ENCODE peak calls at places on chromosomes 16 and 17, in ten cellular contexts. I is neural crest cell, H is nephron progenitor cell, P is dorsolateral prefrontal cortex, V is NCI-H2081, F is brain microvascular endothelial cell, S is iris pigment epithelial cell, G is GM23338, N is Ammon's horn, U is left colon. B is an unnamed sample.

GRCh38 chr16:3819741-3820724 is 60.5 kb downstream of the CREBBP start:
- DNase-seq in P (no peak), U (no peak), N (peak; percentile 18), H (no peak), F (peak; percentile 95), S (peak; percentile 96), G (no peak), I (no peak), V (peak; percentile 98), B (no peak)

GRCh38 chr17:50261051-50261915 is 13.0 kb upstream of the TMEM92 start:
- DNase-seq in V (no peak), U (peak; percentile 19), F (no peak), H (no peak), I (no peak), S (no peak), N (no peak), G (no peak), P (peak; percentile 25), B (no peak)

GRCh38 chr16:80718480-80719220 is 85.7 kb downstream of the CDYL2 start:
- DNase-seq in H (no peak), G (peak; percentile 32), V (no peak), P (no peak), N (no peak), U (no peak), S (peak; percentile 31), F (peak; percentile 39), I (no peak), B (peak; percentile 22)

GRCh38 chr16:77660311-77660710 is 62.0 kb upstream of the NUDT7 start:
- DNase-seq in V (no peak), U (no peak), H (no peak), G (peak; percentile 74), F (peak; percentile 40), P (no peak), I (no peak), S (peak; percentile 70), N (peak; percentile 45), B (no peak)

GRCh38 chr17:73550561-73550960 is 93.7 kb downstream of the SDK2 start:
- DNase-seq in I (no peak), P (no peak), N (no peak), G (no peak), V (no peak), U (no peak), H (no peak), F (no peak), S (no peak), B (no peak)

GRCh38 chr16:26012376-26012775 is 320.6 kb downstream of the HS3ST4 start:
- DNase-seq in V (no peak), G (no peak), U (no peak), S (no peak), F (no peak), I (no peak), N (no peak), P (no peak), H (no peak), B (no peak)

GRCh38 chr17:56785396-56785795 is 48.3 kb downstream of the C17orf67 start:
- DNase-seq in F (no peak), H (no peak), N (peak; percentile 32), I (no peak), P (no peak), G (no peak), V (no peak), U (no peak), S (peak; percentile 40), B (no peak)

GRCh38 chr17:44333371-44333770 is 8.7 kb upstream of the SLC25A39 start:
- DNase-seq in F (no peak), V (no peak), I (no peak), G (no peak), U (no peak), H (no peak), N (no peak), P (no peak), S (no peak), B (no peak)

GRCh38 chr17:27247071-27247957 is 46.6 kb upstream of the WSB1 start:
- DNase-seq in S (peak; percentile 98), V (peak; percentile 6), U (peak; percentile 92), H (no peak), N (peak; percentile 78), F (peak; percentile 80), I (no peak), G (no peak), P (no peak), B (no peak)

GRCh38 chr17:67212231-67212630 is 32.8 kb downstream of the HELZ start:
- DNase-seq in P (no peak), H (no peak), V (no peak), N (no peak), G (no peak), S (no peak), I (no peak), F (no peak), U (no peak), B (no peak)

GRCh38 chr17:38579934-38580333 is 25.8 kb downstream of the SRCIN1 start:
- DNase-seq in G (peak; percentile 89), N (peak; percentile 75), I (no peak), U (no peak), V (peak; percentile 94), S (peak; percentile 39), P (peak; percentile 77), H (peak; percentile 49), F (peak; percentile 14), B (peak; percentile 83)

GRCh38 chr17:48030531-48030930 is 7.1 kb downstream of the COPZ2 start:
- DNase-seq in H (no peak), G (no peak), S (no peak), I (no peak), F (no peak), U (no peak), V (no peak), P (no peak), N (no peak), B (no peak)

GRCh38 chr17:51397361-51398127 is 137.2 kb downstream of the UTP18 start:
- DNase-seq in P (no peak), F (peak; percentile 75), S (peak; percentile 30), I (no peak), U (no peak), V (no peak), H (no peak), G (no peak), N (no peak), B (no peak)

GRCh38 chr17:57570740-57571344 is 174.3 kb downstream of the CCDC182 start:
- DNase-seq in P (no peak), U (no peak), N (peak; percentile 65), V (peak; percentile 92), F (no peak), I (no peak), S (no peak), G (peak; percentile 27), H (no peak), B (no peak)

GRCh38 chr16:87442581-87442966 is 50.2 kb downstream of the ZCCHC14 start:
- DNase-seq in I (no peak), N (no peak), P (no peak), S (no peak), H (no peak), V (no peak), F (no peak), U (no peak), G (no peak), B (no peak)